ENCODE peak calls at places on chromosome 11, in eight cellular contexts. W, U, P, R, A, N, J and E are unnamed samples.

GRCh38 chr11:2298131-2298794 is 3.5 kb downstream of the C11orf21 start:
- DNase-seq in W (no peak), U (no peak), P (no peak), R (no peak), A (no peak), N (no peak), J (no peak), E (no peak)

GRCh38 chr11:36000616-36001190 is 56.8 kb downstream of the LDLRAD3 start:
- DNase-seq in W (no peak), U (no peak), P (no peak), R (no peak), A (no peak), N (peak; percentile 43), J (no peak), E (no peak)

GRCh38 chr11:35111171-35112055 is 27.6 kb upstream of the CD44 start:
- DNase-seq in W (no peak), U (peak; percentile 62), P (no peak), R (no peak), A (no peak), N (no peak), J (no peak), E (no peak)

GRCh38 chr11:19907839-19908238 is 195.2 kb downstream of the NAV2 start:
- DNase-seq in W (no peak), U (no peak), P (no peak), R (no peak), A (no peak), N (no peak), J (no peak), E (no peak)

GRCh38 chr11:65868076-65868667 is 4.4 kb downstream of the EFEMP2 start:
- DNase-seq in W (no peak), U (no peak), P (peak; percentile 62), R (no peak), A (peak; percentile 76), N (no peak), J (no peak), E (no peak)

GRCh38 chr11:45959851-45960250 is 37.4 kb downstream of the LARGE2 start:
- DNase-seq in W (no peak), U (no peak), P (no peak), R (no peak), A (no peak), N (no peak), J (no peak), E (no peak)

GRCh38 chr11:45834298-45834756 is 12.9 kb upstream of the CRY2 start:
- DNase-seq in W (no peak), U (no peak), P (no peak), R (peak; percentile 10), A (no peak), N (no peak), J (no peak), E (no peak)

GRCh38 chr11:57703341-57703740 is 8.7 kb downstream of the MED19 start:
- DNase-seq in W (no peak), U (no peak), P (no peak), R (no peak), A (no peak), N (no peak), J (no peak), E (no peak)

GRCh38 chr11:33160147-33160546 is 1.1 kb downstream of the CSTF3 start:
- DNase-seq in W (peak; percentile 38), U (no peak), P (no peak), R (no peak), A (peak; percentile 54), N (no peak), J (no peak), E (no peak)

GRCh38 chr11:31940396-31941037 is 129.4 kb upstream of the PAX6 start:
- DNase-seq in W (no peak), U (no peak), P (no peak), R (no peak), A (no peak), N (no peak), J (no peak), E (no peak)

GRCh38 chr11:59429924-59430516 is 3.8 kb upstream of the OR5A2 start:
- DNase-seq in W (peak; percentile 29), U (peak; percentile 2), P (peak; percentile 76), R (no peak), A (peak; percentile 41), N (peak; percentile 23), J (no peak), E (no peak)

GRCh38 chr11:20647976-20648565 is 21.3 kb upstream of the NELL1 start:
- DNase-seq in W (peak; percentile 53), U (peak; percentile 42), P (peak; percentile 76), R (no peak), A (peak; percentile 68), N (peak; percentile 37), J (no peak), E (no peak)

GRCh38 chr11:33936745-33937612 is 45.1 kb upstream of the LMO2 start:
- DNase-seq in W (peak; percentile 28), U (no peak), P (no peak), R (no peak), A (no peak), N (peak; percentile 63), J (no peak), E (no peak)

GRCh38 chr11:10786451-10786850 is 22.3 kb downstream of the EIF4G2 start:
- DNase-seq in W (no peak), U (no peak), P (no peak), R (no peak), A (no peak), N (no peak), J (no peak), E (no peak)

GRCh38 chr11:31882951-31883392 is 71.8 kb upstream of the PAX6 start:
- DNase-seq in W (no peak), U (no peak), P (peak; percentile 23), R (no peak), A (no peak), N (no peak), J (no peak), E (no peak)

GRCh38 chr11:6404341-6405038 is 14.2 kb downstream of the SMPD1 start:
- DNase-seq in W (peak; percentile 14), U (peak; percentile 71), P (no peak), R (no peak), A (no peak), N (no peak), J (peak; percentile 56), E (peak; percentile 27)

GRCh38 chr11:111376453-111376871 is 2.6 kb downstream of the POU2AF1 start:
- DNase-seq in W (no peak), U (no peak), P (no peak), R (no peak), A (no peak), N (no peak), J (no peak), E (no peak)

GRCh38 chr11:112881461-112881860 is 79.8 kb upstream of the NCAM1 start:
- DNase-seq in W (peak; percentile 77), U (no peak), P (peak; percentile 78), R (no peak), A (no peak), N (peak; percentile 41), J (peak; percentile 87), E (no peak)

GRCh38 chr11:109892321-109892794 is 200.8 kb upstream of the ZC3H12C start:
- DNase-seq in W (no peak), U (no peak), P (no peak), R (no peak), A (no peak), N (no peak), J (no peak), E (no peak)

GRCh38 chr11:66956689-66957290 is 1.4 kb downstream of the PC start:
- DNase-seq in W (no peak), U (peak; percentile 54), P (no peak), R (no peak), A (no peak), N (no peak), J (peak; percentile 55), E (no peak)

GRCh38 chr11:120316880-120317688 is 8.0 kb upstream of the TLCD5 start:
- DNase-seq in W (no peak), U (peak; percentile 66), P (no peak), R (no peak), A (no peak), N (peak; percentile 87), J (no peak), E (no peak)

GRCh38 chr11:108732395-108732794 is 67.5 kb downstream of the DDX10 start:
- DNase-seq in W (peak; percentile 74), U (no peak), P (no peak), R (no peak), A (peak; percentile 95), N (no peak), J (no peak), E (no peak)

GRCh38 chr11:34149274-34149673 is 43.8 kb downstream of the NAT10 start:
- DNase-seq in W (no peak), U (no peak), P (no peak), R (no peak), A (no peak), N (no peak), J (no peak), E (no peak)

GRCh38 chr11:17992916-17993315 is 19.9 kb downstream of the SERGEF start:
- DNase-seq in W (peak; percentile 17), U (no peak), P (no peak), R (no peak), A (peak; percentile 45), N (no peak), J (no peak), E (no peak)

GRCh38 chr11:50077526-50077925 is 44.9 kb downstream of the OR4C45 start:
- DNase-seq in W (no peak), U (no peak), P (no peak), R (no peak), A (no peak), N (no peak), J (no peak), E (no peak)

GRCh38 chr11:126443120-126443519 is 87.6 kb downstream of the ST3GAL4 start:
- DNase-seq in W (peak; percentile 29), U (no peak), P (no peak), R (no peak), A (peak; percentile 68), N (no peak), J (peak; percentile 33), E (no peak)

GRCh38 chr11:130246719-130247118 is 68.0 kb downstream of the ZBTB44 start:
- DNase-seq in W (no peak), U (peak; percentile 8), P (no peak), R (no peak), A (no peak), N (no peak), J (no peak), E (no peak)

GRCh38 chr11:119538748-119539147 is 115.8 kb upstream of the THY1 start:
- DNase-seq in W (no peak), U (no peak), P (no peak), R (no peak), A (no peak), N (no peak), J (no peak), E (no peak)

GRCh38 chr11:8870461-8871282 is 40.3 kb upstream of the AKIP1 start:
- DNase-seq in W (peak; percentile 50), U (peak; percentile 55), P (peak; percentile 58), R (no peak), A (peak; percentile 42), N (peak; percentile 33), J (peak; percentile 12), E (no peak)

GRCh38 chr11:101915811-101916291 is 471 bp downstream of the ANGPTL5 start:
- DNase-seq in W (peak; percentile 4), U (peak; percentile 37), P (no peak), R (no peak), A (peak; percentile 51), N (no peak), J (no peak), E (no peak)

GRCh38 chr11:34387653-34388052 is 29.8 kb upstream of the ABTB2 start:
- DNase-seq in W (no peak), U (no peak), P (no peak), R (no peak), A (no peak), N (no peak), J (no peak), E (no peak)

GRCh38 chr11:68666854-68667253 is 17.5 kb upstream of the GAL start:
- DNase-seq in W (no peak), U (no peak), P (no peak), R (no peak), A (no peak), N (no peak), J (no peak), E (no peak)

GRCh38 chr11:130403301-130403804 is 25.1 kb downstream of the ADAMTS8 start:
- DNase-seq in W (no peak), U (peak; percentile 80), P (no peak), R (no peak), A (no peak), N (peak; percentile 20), J (peak; percentile 52), E (no peak)

GRCh38 chr11:108199446-108200321 is 22.8 kb downstream of the NPAT start:
- DNase-seq in W (no peak), U (no peak), P (no peak), R (no peak), A (no peak), N (no peak), J (no peak), E (no peak)